ENCODE peak calls at places on chromosomes 7 and 10, in six cellular contexts. T, B, S, J, A and U are unnamed samples.

GRCh38 chr10:35435824-35436223 is 99.5 kb downstream of the CCNY start:
- DNase-seq in T (no peak), B (no peak), S (no peak), J (no peak), A (no peak), U (no peak)

GRCh38 chr7:102155821-102156441 is 130.7 kb upstream of the SH2B2 start:
- DNase-seq in T (no peak), B (no peak), S (no peak), J (peak; percentile 11), A (peak; percentile 65), U (no peak)

GRCh38 chr10:88828310-88828709 is 23.3 kb downstream of the ANKRD22 start:
- DNase-seq in T (no peak), B (no peak), S (no peak), J (peak; percentile 56), A (no peak), U (no peak)

GRCh38 chr7:28986723-28987122 is 28.6 kb upstream of the TRIL start:
- DNase-seq in T (no peak), B (no peak), S (no peak), J (peak; percentile 13), A (peak; percentile 77), U (peak; percentile 38)

GRCh38 chr7:99624487-99624886 is 7.7 kb downstream of the ZSCAN25 start:
- DNase-seq in T (no peak), B (no peak), S (no peak), J (peak; percentile 54), A (no peak), U (no peak)

GRCh38 chr7:134903073-134903790 is 83.1 kb upstream of the AGBL3 start:
- DNase-seq in T (no peak), B (no peak), S (no peak), J (no peak), A (no peak), U (peak; percentile 28)

GRCh38 chr7:147941316-147941715 is 649.2 kb upstream of the C7orf33 start:
- DNase-seq in T (no peak), B (no peak), S (no peak), J (no peak), A (no peak), U (no peak)

GRCh38 chr10:71073451-71074175 is 138.8 kb upstream of the UNC5B start:
- DNase-seq in T (no peak), B (no peak), S (no peak), J (no peak), A (no peak), U (no peak)

GRCh38 chr7:47697533-47697932 is 115.6 kb upstream of the TNS3 start:
- DNase-seq in T (no peak), B (no peak), S (no peak), J (no peak), A (no peak), U (no peak)

GRCh38 chr7:73701357-73701995 is 18.0 kb downstream of the STX1A start:
- DNase-seq in T (no peak), B (peak; percentile 75), S (peak; percentile 94), J (peak; percentile 90), A (peak; percentile 72), U (peak; percentile 76)

GRCh38 chr7:100598425-100598824 is 3.7 kb upstream of the PCOLCE start:
- DNase-seq in T (no peak), B (no peak), S (no peak), J (no peak), A (no peak), U (peak; percentile 32)

GRCh38 chr10:128914681-128915080 is 552.4 kb upstream of the MGMT start:
- DNase-seq in T (no peak), B (no peak), S (no peak), J (no peak), A (no peak), U (no peak)

GRCh38 chr7:20754001-20754400 is 32.7 kb downstream of the SP8 start:
- DNase-seq in T (no peak), B (no peak), S (no peak), J (no peak), A (no peak), U (no peak)

GRCh38 chr10:66917104-66917503 is 8.7 kb upstream of the LRRTM3 start:
- DNase-seq in T (no peak), B (peak; percentile 27), S (peak; percentile 77), J (no peak), A (no peak), U (no peak)

GRCh38 chr7:156780724-156781455 is 112.1 kb downstream of the LMBR1 start:
- DNase-seq in T (no peak), B (no peak), S (no peak), J (no peak), A (no peak), U (no peak)

GRCh38 chr7:102138676-102139075 is 148.0 kb upstream of the SH2B2 start:
- DNase-seq in T (no peak), B (peak; percentile 41), S (no peak), J (no peak), A (no peak), U (no peak)

GRCh38 chr7:73841689-73842247 is 548 bp downstream of the METTL27 start:
- DNase-seq in T (no peak), B (peak; percentile 48), S (peak; percentile 80), J (no peak), A (no peak), U (no peak)

GRCh38 chr10:97081621-97082235 is 104.0 kb downstream of the SLIT1 start:
- DNase-seq in T (peak; percentile 16), B (peak; percentile 91), S (peak; percentile 93), J (peak; percentile 48), A (peak; percentile 76), U (peak; percentile 53)

GRCh38 chr7:13947535-13947934 is 41.9 kb downstream of the ETV1 start:
- DNase-seq in T (no peak), B (no peak), S (no peak), J (no peak), A (no peak), U (no peak)

GRCh38 chr7:13948019-13948781 is 41.3 kb downstream of the ETV1 start:
- DNase-seq in T (no peak), B (no peak), S (no peak), J (no peak), A (no peak), U (no peak)

GRCh38 chr7:13945670-13946069 is 43.8 kb downstream of the ETV1 start:
- DNase-seq in T (peak; percentile 51), B (no peak), S (no peak), J (no peak), A (peak; percentile 65), U (peak; percentile 70)

GRCh38 chr7:13949450-13949849 is 40.0 kb downstream of the ETV1 start:
- DNase-seq in T (no peak), B (no peak), S (no peak), J (peak; percentile 14), A (no peak), U (no peak)

DNA sequence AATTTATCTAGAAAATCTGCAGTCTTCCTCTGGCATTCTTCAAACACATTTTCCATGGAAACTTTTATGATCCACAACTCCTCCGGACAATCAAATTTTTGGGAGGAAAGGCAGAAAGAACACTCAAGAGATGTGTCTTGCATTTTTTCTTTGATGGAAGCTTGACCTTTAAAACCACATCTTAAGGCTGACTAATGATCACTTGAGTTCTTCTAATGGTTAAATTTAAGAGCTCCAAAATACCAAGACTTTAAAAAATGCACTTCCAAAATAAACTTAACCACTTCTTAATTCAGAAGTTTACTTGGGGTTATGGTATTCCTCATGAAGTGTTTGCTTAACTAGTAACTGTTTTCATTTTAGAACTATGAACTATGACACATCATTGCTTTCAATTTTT is 43.3 kb downstream of the ETV1 start:
- DNase-seq in T (peak; percentile 72), B (no peak), S (no peak), J (no peak), A (peak; percentile 78), U (peak; percentile 87)
- H3K4me3 ChIP-seq in T (no peak overlapping the region), B (no peak overlapping the region), S (no peak overlapping the region), J (no peak overlapping the region), A (no peak overlapping the region), U (no peak overlapping the region)

GRCh38 chr10:8035641-8036520 is 18.6 kb upstream of the GATA3 start:
- DNase-seq in T (no peak), B (peak; percentile 71), S (peak; percentile 69), J (no peak), A (no peak), U (no peak)
- H3K4me3 ChIP-seq in T (no peak overlapping the region), B (peak overlapping the region; percentile 30), S (peak overlapping the region; percentile 60), J (no peak overlapping the region), A (no peak overlapping the region), U (no peak overlapping the region)

GRCh38 chr7:51426163-51426562 is 109.6 kb upstream of the COBL start:
- DNase-seq in T (no peak), B (no peak), S (peak; percentile 17), J (no peak), A (no peak), U (no peak)

GRCh38 chr7:51428226-51428887 is 111.7 kb upstream of the COBL start:
- DNase-seq in T (peak; percentile 4), B (peak; percentile 26), S (peak; percentile 61), J (peak; percentile 4), A (peak; percentile 3), U (no peak)

GRCh38 chr7:51430480-51431086 is 114.0 kb upstream of the COBL start:
- DNase-seq in T (peak; percentile 35), B (peak; percentile 79), S (peak; percentile 87), J (peak; percentile 59), A (peak; percentile 46), U (peak; percentile 39)
- H3K4me3 ChIP-seq in T (no peak overlapping the region), B (no peak overlapping the region), S (no peak overlapping the region), J (no peak overlapping the region), A (no peak overlapping the region), U (no peak overlapping the region)

DNA sequence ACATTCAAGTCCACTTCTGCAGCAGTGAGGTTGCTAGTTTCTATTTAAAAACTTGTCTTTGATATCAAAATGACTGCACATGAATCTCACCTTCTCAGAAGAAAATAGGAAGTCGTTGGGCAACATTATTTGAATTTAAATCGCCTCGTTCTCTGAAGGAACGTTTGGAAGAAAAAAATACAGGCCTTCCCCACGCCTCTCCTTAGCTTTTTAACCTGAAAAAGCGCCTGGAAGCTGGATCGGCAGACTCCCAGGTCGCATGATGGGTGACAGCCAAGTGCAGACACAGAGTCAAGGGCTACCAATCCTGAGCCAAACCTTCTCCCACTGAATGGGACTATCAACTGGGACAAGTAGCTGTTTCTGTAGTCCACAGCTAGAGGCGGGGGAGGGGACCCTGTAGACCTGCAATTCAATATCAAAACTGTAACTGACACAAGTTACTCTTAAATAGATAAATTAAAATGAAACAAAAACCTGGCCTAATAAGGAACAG is 2.2 kb downstream of the FAM53B start:
- DNase-seq in T (no peak), B (no peak), S (no peak), J (peak; percentile 49), A (no peak), U (no peak)
- H3K4me3 ChIP-seq in T (peak overlapping the region; percentile 58), B (peak overlapping the region; percentile 93), S (peak overlapping the region; percentile 74), J (peak overlapping the region; percentile 99), A (peak overlapping the region; percentile 70), U (no peak overlapping the region)

GRCh38 chr7:67625257-67625713 is 628.7 kb downstream of the TYW1 start:
- DNase-seq in T (peak; percentile 32), B (peak; percentile 95), S (peak; percentile 75), J (peak; percentile 7), A (peak; percentile 43), U (peak; percentile 35)
- H3K4me3 ChIP-seq in T (peak overlapping the region; percentile 3), B (peak overlapping the region; percentile 34), S (peak overlapping the region; percentile 20), J (no peak overlapping the region), A (no peak overlapping the region), U (no peak overlapping the region)